ENCODE peak calls at places on chromosomes 3 and 15, in five cellular contexts. One of them, this sample, is unnamed.

GRCh38 chr15:66193066-66193465 is 60.5 kb downstream of the MEGF11 start:
- DNase-seq in K562: no peak
- DNase-seq in HCT116: no peak
- DNase-seq in A549: no peak
- DNase-seq in GM12878: no peak
- DNase-seq in this sample: no peak

GRCh38 chr15:96273317-96274086 is 57.0 kb upstream of the NR2F2 start:
- DNase-seq in GM12878: peak; percentile 25
- DNase-seq in K562: peak; percentile 99
- DNase-seq in A549: peak; percentile 69
- DNase-seq in HCT116: peak; percentile 100
- DNase-seq in this sample: peak; percentile 94

GRCh38 chr3:193869221-193870201 is 266.4 kb upstream of the HES1 start:
- DNase-seq in HCT116: peak; percentile 79
- DNase-seq in A549: peak; percentile 52
- DNase-seq in GM12878: no peak
- DNase-seq in K562: no peak
- DNase-seq in this sample: peak; percentile 92

GRCh38 chr3:73270839-73271483 is 209.5 kb downstream of the EBLN2 start:
- DNase-seq in K562: no peak
- DNase-seq in GM12878: no peak
- DNase-seq in A549: no peak
- DNase-seq in HCT116: no peak
- DNase-seq in this sample: no peak

GRCh38 chr3:45545476-45545875 is 49.1 kb upstream of the LIMD1 start:
- DNase-seq in A549: peak; percentile 14
- DNase-seq in HCT116: no peak
- DNase-seq in GM12878: no peak
- DNase-seq in K562: peak; percentile 91
- DNase-seq in this sample: peak; percentile 32

GRCh38 chr15:69206079-69206478 is 45.6 kb downstream of the GLCE start:
- DNase-seq in K562: no peak
- DNase-seq in A549: no peak
- DNase-seq in HCT116: no peak
- DNase-seq in GM12878: no peak
- DNase-seq in this sample: no peak

GRCh38 chr3:45145223-45145622 is 955 bp downstream of the CDCP1 start:
- DNase-seq in GM12878: no peak
- DNase-seq in HCT116: no peak
- DNase-seq in A549: no peak
- DNase-seq in K562: no peak
- DNase-seq in this sample: no peak

GRCh38 chr3:89851974-89852621 is 744.7 kb downstream of the EPHA3 start:
- DNase-seq in K562: no peak
- DNase-seq in HCT116: no peak
- DNase-seq in A549: peak; percentile 1
- DNase-seq in GM12878: no peak
- DNase-seq in this sample: peak; percentile 47

GRCh38 chr15:47987908-47988532 is 132.8 kb upstream of the SLC24A5 start:
- DNase-seq in GM12878: peak; percentile 38
- DNase-seq in HCT116: peak; percentile 0
- DNase-seq in K562: peak; percentile 17
- DNase-seq in A549: peak; percentile 53
- DNase-seq in this sample: peak; percentile 64

GRCh38 chr3:22859618-22860017 is 343.5 kb upstream of the UBE2E2 start:
- DNase-seq in GM12878: no peak
- DNase-seq in K562: no peak
- DNase-seq in HCT116: no peak
- DNase-seq in A549: no peak
- DNase-seq in this sample: no peak

GRCh38 chr3:126982125-126982521 is 792 bp upstream of the PLXNA1 start:
- DNase-seq in GM12878: peak; percentile 38
- DNase-seq in HCT116: no peak
- DNase-seq in A549: no peak
- DNase-seq in K562: peak; percentile 54
- DNase-seq in this sample: peak; percentile 73

GRCh38 chr3:130093741-130094391 is 12.2 kb downstream of the ALG1L2 start:
- DNase-seq in GM12878: peak; percentile 60
- DNase-seq in HCT116: no peak
- DNase-seq in A549: no peak
- DNase-seq in K562: peak; percentile 64
- DNase-seq in this sample: peak; percentile 85

GRCh38 chr3:97804471-97804870 is 17.3 kb upstream of the CRYBG3 start:
- DNase-seq in K562: no peak
- DNase-seq in A549: no peak
- DNase-seq in GM12878: no peak
- DNase-seq in HCT116: no peak
- DNase-seq in this sample: no peak

GRCh38 chr15:85499498-85499897 is 119.1 kb downstream of the AKAP13 start:
- DNase-seq in K562: no peak
- DNase-seq in GM12878: no peak
- DNase-seq in HCT116: no peak
- DNase-seq in A549: no peak
- DNase-seq in this sample: no peak

GRCh38 chr15:97836003-97836402 is 124.5 kb upstream of the ARRDC4 start:
- DNase-seq in HCT116: no peak
- DNase-seq in GM12878: no peak
- DNase-seq in K562: no peak
- DNase-seq in A549: no peak
- DNase-seq in this sample: no peak

GRCh38 chr3:99823723-99824711 is 6.4 kb downstream of the CMSS1 start:
- DNase-seq in GM12878: no peak
- DNase-seq in A549: no peak
- DNase-seq in HCT116: no peak
- DNase-seq in K562: peak; percentile 39
- DNase-seq in this sample: no peak

GRCh38 chr15:78567541-78567940 is 2.2 kb downstream of the CHRNA5 start:
- DNase-seq in HCT116: no peak
- DNase-seq in A549: no peak
- DNase-seq in K562: no peak
- DNase-seq in GM12878: no peak
- DNase-seq in this sample: no peak

GRCh38 chr15:69979783-69980182 is 117.9 kb downstream of the TLE3 start:
- DNase-seq in HCT116: no peak
- DNase-seq in GM12878: peak; percentile 79
- DNase-seq in K562: no peak
- DNase-seq in A549: no peak
- DNase-seq in this sample: no peak

GRCh38 chr3:131091768-131092167 is 65.1 kb downstream of the NEK11 start:
- DNase-seq in K562: no peak
- DNase-seq in HCT116: no peak
- DNase-seq in GM12878: no peak
- DNase-seq in A549: peak; percentile 42
- DNase-seq in this sample: no peak

GRCh38 chr3:186209810-186210752 is 101.2 kb upstream of the ETV5 start:
- DNase-seq in GM12878: no peak
- DNase-seq in HCT116: no peak
- DNase-seq in K562: peak; percentile 53
- DNase-seq in A549: no peak
- DNase-seq in this sample: peak; percentile 94

GRCh38 chr15:64614519-64614918 is 154.1 kb downstream of the ZNF609 start:
- DNase-seq in GM12878: no peak
- DNase-seq in A549: no peak
- DNase-seq in K562: no peak
- DNase-seq in HCT116: no peak
- DNase-seq in this sample: no peak

GRCh38 chr3:102169915-102170479 is 264.8 kb upstream of the ZPLD1 start:
- DNase-seq in K562: no peak
- DNase-seq in GM12878: no peak
- DNase-seq in HCT116: no peak
- DNase-seq in A549: no peak
- DNase-seq in this sample: no peak

GRCh38 chr15:27899583-27900295 is 199.4 kb downstream of the OCA2 start:
- DNase-seq in HCT116: no peak
- DNase-seq in K562: no peak
- DNase-seq in GM12878: no peak
- DNase-seq in A549: no peak
- DNase-seq in this sample: no peak

GRCh38 chr3:46978381-46978780 is 1.1 kb upstream of the NBEAL2 start:
- DNase-seq in HCT116: no peak
- DNase-seq in GM12878: no peak
- DNase-seq in K562: no peak
- DNase-seq in A549: no peak
- DNase-seq in this sample: no peak

GRCh38 chr3:46977811-46978195 is 1.3 kb upstream of the CCDC12 start:
- DNase-seq in K562: no peak
- DNase-seq in HCT116: no peak
- DNase-seq in GM12878: no peak
- DNase-seq in A549: no peak
- DNase-seq in this sample: no peak

GRCh38 chr3:46974421-46975227 is 1.9 kb downstream of the CCDC12 start:
- DNase-seq in A549: no peak
- DNase-seq in GM12878: no peak
- DNase-seq in HCT116: no peak
- DNase-seq in K562: no peak
- DNase-seq in this sample: peak; percentile 51

GRCh38 chr3:46978985-46979944 is at the start of gene NBEAL2:
- DNase-seq in HCT116: peak; percentile 83
- DNase-seq in GM12878: peak; percentile 75
- DNase-seq in K562: peak; percentile 98
- DNase-seq in A549: peak; percentile 91
- DNase-seq in this sample: peak; percentile 97

DNA sequence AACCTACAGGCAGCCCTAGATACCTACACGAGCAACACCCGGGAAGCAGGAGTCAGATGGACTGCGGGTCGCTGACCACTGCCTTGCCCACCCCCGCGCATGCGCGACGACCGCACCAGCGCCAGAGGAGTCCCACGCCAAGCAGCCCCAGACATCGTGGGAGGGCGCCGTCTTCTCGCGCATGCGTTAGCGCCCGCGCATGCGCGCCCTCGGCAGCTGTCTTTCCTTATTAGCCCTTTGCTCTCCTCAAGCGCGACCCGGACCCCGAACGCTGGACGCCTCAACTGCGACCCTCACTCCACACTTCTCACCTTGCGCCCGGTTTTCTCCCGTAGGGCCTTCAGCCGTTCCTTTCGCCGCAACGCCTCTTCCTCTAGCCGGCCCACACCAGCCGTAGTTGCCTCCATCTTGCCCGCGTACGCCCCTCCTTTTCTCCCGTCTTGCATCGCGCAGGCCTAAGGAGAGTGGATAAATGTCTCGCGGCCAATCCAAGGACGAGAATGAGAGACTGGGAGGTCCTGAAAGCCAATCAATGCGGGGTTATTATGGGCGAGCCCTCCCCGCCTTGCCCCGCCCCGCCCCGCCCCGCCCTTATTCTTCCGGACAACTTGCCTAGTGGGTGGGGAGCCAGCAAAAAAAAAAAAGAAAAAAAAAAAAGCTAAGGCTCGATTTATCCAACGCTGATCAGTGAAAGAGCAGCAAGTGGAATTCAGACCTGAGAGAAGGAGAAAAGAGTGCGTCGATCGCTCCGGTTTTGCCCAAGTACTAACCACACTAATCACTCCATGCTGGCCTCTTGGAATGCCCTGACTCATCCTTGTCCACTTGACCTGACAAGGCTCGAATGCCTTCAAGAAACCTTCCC is at the start of gene CCDC12:
- DNase-seq in GM12878: peak; percentile 94
- DNase-seq in K562: peak; percentile 99
- DNase-seq in HCT116: peak; percentile 97
- DNase-seq in A549: peak; percentile 97
- DNase-seq in this sample: peak; percentile 98
- TF ChIP-seq POLR2A in GM12878: peak; percentile 94
- TF ChIP-seq POLR2A in K562: peak; percentile 99
- TF ChIP-seq POLR2A in HCT116: no peak
- TF ChIP-seq POLR2A in A549: peak; percentile 37
- TF ChIP-seq POLR2A in this sample: peak; percentile 72

GRCh38 chr3:36606871-36607765 is 157.2 kb downstream of the DCLK3 start:
- DNase-seq in K562: no peak
- DNase-seq in HCT116: no peak
- DNase-seq in A549: no peak
- DNase-seq in GM12878: no peak
- DNase-seq in this sample: no peak

GRCh38 chr3:36600413-36600812 is 163.9 kb downstream of the DCLK3 start:
- DNase-seq in K562: no peak
- DNase-seq in HCT116: peak; percentile 13
- DNase-seq in A549: peak; percentile 23
- DNase-seq in GM12878: no peak
- DNase-seq in this sample: no peak

DNA sequence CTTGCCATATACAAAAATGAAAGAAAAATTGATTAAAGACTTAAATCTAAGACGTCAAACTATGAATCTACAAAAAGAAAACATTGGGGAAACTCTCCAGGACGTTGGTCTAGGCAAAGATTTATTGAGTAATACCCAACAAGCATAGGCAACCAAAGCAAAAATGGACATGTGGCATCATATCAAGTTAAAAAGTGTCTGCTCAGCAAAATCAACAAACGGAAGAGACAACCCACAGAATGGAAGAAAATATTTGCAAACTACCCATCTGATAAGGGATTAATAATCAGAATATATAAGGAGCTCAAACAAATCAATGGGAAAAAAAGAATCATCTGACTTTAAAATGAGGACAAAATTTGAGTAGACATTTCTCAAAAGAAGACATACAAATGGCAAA is 160.9 kb downstream of the DCLK3 start:
- DNase-seq in K562: no peak
- DNase-seq in A549: no peak
- DNase-seq in HCT116: no peak
- DNase-seq in GM12878: no peak
- DNase-seq in this sample: no peak
- TF ChIP-seq CTCF in K562: no peak
- TF ChIP-seq CTCF in A549: no peak
- TF ChIP-seq CTCF in HCT116: no peak
- TF ChIP-seq CTCF in GM12878: no peak
- TF ChIP-seq CTCF in this sample: no peak

GRCh38 chr3:8318002-8318649 is 183.5 kb upstream of the LMCD1 start:
- DNase-seq in HCT116: no peak
- DNase-seq in GM12878: no peak
- DNase-seq in A549: no peak
- DNase-seq in K562: no peak
- DNase-seq in this sample: no peak
- TF ChIP-seq MAX in HCT116: no peak
- TF ChIP-seq MAX in GM12878: no peak
- TF ChIP-seq MAX in A549: no peak
- TF ChIP-seq MAX in K562: no peak
- TF ChIP-seq MAX in this sample: no peak

DNA sequence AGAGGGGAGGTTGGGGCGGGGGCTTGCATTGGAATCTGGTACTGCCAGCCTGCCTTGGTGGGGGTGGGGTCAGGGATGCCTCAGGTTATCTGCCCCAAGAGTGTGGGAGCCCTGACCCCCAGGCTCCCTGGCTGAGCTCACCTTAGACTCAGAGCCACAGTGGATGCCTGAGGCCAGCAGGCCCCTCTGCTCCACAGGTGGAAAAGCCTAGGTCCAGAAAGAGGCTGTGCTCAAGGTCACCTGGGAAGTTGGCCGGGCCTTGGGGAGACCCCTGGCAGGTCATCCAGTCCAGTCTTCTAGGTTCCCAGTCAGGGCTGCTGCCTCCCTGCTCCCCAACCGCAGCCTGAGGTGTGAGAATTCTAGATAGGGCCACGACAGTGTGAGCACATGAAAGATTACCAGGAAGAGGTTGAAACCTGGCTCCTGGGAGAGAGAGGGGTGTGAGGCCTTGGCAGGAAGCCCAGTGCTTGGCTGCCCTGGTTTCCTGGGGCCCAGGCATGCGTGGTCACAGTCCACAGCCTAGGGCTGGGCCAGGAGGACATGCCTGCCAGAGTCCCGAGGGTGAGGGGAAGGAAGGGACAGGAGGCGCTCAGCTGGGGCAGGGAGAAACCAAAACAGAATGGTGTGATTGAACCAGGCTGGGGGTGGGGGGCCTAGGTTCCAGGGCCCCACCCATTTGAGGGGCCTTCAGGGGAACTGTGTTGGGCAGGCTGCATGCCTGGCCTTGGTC is 4.9 kb downstream of the HDAC11 start:
- DNase-seq in A549: peak; percentile 60
- DNase-seq in HCT116: peak; percentile 52
- DNase-seq in GM12878: no peak
- DNase-seq in K562: peak; percentile 98
- DNase-seq in this sample: peak; percentile 41
- TF ChIP-seq POLR2A in A549: no peak
- TF ChIP-seq POLR2A in HCT116: no peak
- TF ChIP-seq POLR2A in GM12878: no peak
- TF ChIP-seq POLR2A in K562: peak; percentile 30
- TF ChIP-seq POLR2A in this sample: no peak

This sample was measured in NB4.